ENCODE peak calls at places on chromosomes 11 and 22, in seven cellular contexts. T is coronary artery; R is tibial nerve; E is fibroblast of mammary gland; S is fibroblast of pulmonary artery; J is CD4-positive, CD25-positive, alpha-beta regulatory T cell; V is IMR-90. H is an unnamed sample.

GRCh38 chr11:3160252-3161031 is 4.7 kb downstream of the OSBPL5 start:
- DNase-seq in T (peak), R (peak), E (peak), S (peak), J (no peak), V (peak), H (peak)

GRCh38 chr11:68925613-68926012 is 21.9 kb downstream of the IGHMBP2 start:
- DNase-seq in T (no peak), R (no peak), E (no peak), S (no peak), J (no peak), V (no peak), H (no peak)

GRCh38 chr11:43359432-43359818 is 705 bp downstream of the TTC17 start:
- DNase-seq in T (no peak), R (peak), E (peak), S (peak), J (no peak), V (peak), H (no peak)

GRCh38 chr22:37464181-37464580 is 22.0 kb downstream of the MFNG start:
- DNase-seq in T (no peak), R (no peak), E (no peak), S (peak), J (no peak), V (no peak), H (no peak)

GRCh38 chr11:28011813-28012212 is 96.1 kb downstream of the KIF18A start:
- DNase-seq in T (no peak), R (no peak), E (no peak), S (no peak), J (no peak), V (no peak), H (no peak)

GRCh38 chr11:111749646-111750045 is 16.5 kb downstream of the PPP2R1B start:
- DNase-seq in T (no peak), R (no peak), E (no peak), S (no peak), J (no peak), V (no peak), H (no peak)

GRCh38 chr11:33988586-33989370 is 62.8 kb upstream of the CAPRIN1 start:
- DNase-seq in T (no peak), R (no peak), E (no peak), S (no peak), J (no peak), V (no peak), H (no peak)

GRCh38 chr11:3735827-3736226 is 61.5 kb downstream of the NUP98 start:
- DNase-seq in T (no peak), R (no peak), E (peak), S (peak), J (no peak), V (peak), H (no peak)

GRCh38 chr22:32979606-32980005 is 78.6 kb downstream of the SYN3 start:
- DNase-seq in T (no peak), R (no peak), E (no peak), S (no peak), J (no peak), V (no peak), H (no peak)

GRCh38 chr11:63553759-63554158 is 9.4 kb downstream of the PLAAT2 start:
- DNase-seq in T (peak), R (no peak), E (peak), S (no peak), J (no peak), V (no peak), H (no peak)
- H3K4me3 ChIP-seq in T (no peak), R (no peak), E (no peak), S (no peak), J (peak), V (no peak), H (no peak)

DNA sequence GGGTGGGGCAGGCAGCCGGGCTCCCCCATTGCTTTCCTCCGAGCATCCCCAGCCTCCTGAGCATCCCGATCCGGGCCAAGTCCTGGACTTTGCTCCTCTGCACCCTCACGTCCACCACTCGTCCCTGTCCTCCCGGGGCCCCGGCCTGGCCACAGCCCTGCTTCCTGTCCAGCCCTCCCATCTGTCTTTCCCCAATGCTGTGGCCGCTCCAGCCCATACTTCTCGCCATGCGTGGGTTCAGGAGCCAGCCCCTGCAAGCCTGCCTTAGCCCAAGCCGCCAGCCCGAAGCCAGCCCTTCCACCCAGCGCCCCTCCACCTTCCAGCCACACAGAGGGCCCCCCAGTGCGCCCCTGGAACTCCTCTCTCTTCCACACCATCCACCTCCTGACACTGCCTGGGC is 23.8 kb downstream of the MRPL23 start:
- DNase-seq in T (no peak), R (no peak), E (no peak), S (no peak), J (no peak), V (no peak), H (no peak)
- H3K4me3 ChIP-seq in T (no peak), R (no peak), E (no peak), S (no peak), J (no peak), V (no peak), H (no peak)

GRCh38 chr22:41801886-41802285 is 1.4 kb downstream of the CCDC134 start:
- DNase-seq in T (no peak), R (no peak), E (no peak), S (no peak), J (no peak), V (no peak), H (no peak)
- H3K4me3 ChIP-seq in T (peak), R (no peak), E (no peak), S (no peak), J (peak), V (no peak), H (no peak)

GRCh38 chr22:29314074-29314473 is 1.4 kb downstream of the RASL10A start:
- DNase-seq in T (no peak), R (no peak), E (no peak), S (no peak), J (no peak), V (no peak), H (no peak)
- H3K4me3 ChIP-seq in T (peak), R (no peak), E (no peak), S (no peak), J (no peak), V (no peak), H (no peak)

H was measured in skeletal muscle cell.